ENCODE peak calls at places on chromosomes 7 and 10, in eight cellular contexts. U is Peyer's patch, A is ovary, N is K562, R is lower leg skin, H is A549, O is tibial nerve, L is spleen. Q is an unnamed sample.

GRCh38 chr10:116195583-116195982 is 77.4 kb downstream of the GFRA1 start:
- DNase-seq in R (no peak), L (no peak), H (no peak), U (no peak), O (no peak), N (no peak), A (no peak), Q (no peak)

GRCh38 chr7:112226701-112227276 is 20.3 kb downstream of the ZNF277 start:
- DNase-seq in R (no peak), O (no peak), N (no peak), U (no peak), H (no peak), L (no peak), A (no peak), Q (no peak)

GRCh38 chr10:18202600-18203150 is 62.5 kb downstream of the CACNB2 start:
- DNase-seq in A (no peak), L (no peak), O (no peak), N (no peak), R (no peak), U (no peak), H (no peak), Q (no peak)

GRCh38 chr10:3882855-3883254 is 97.8 kb upstream of the KLF6 start:
- DNase-seq in A (no peak), R (no peak), O (no peak), N (no peak), L (no peak), H (no peak), U (peak), Q (no peak)

GRCh38 chr10:124302951-124303505 is 115.7 kb downstream of the OAT start:
- DNase-seq in L (no peak), H (no peak), A (no peak), R (peak), O (no peak), U (no peak), N (no peak), Q (no peak)

GRCh38 chr7:480531-481218 is 39.0 kb downstream of the PDGFA start:
- DNase-seq in O (no peak), L (peak), N (peak), R (no peak), H (no peak), U (peak), A (no peak), Q (no peak)

GRCh38 chr7:117082636-117083035 is 129.3 kb downstream of the ST7 start:
- DNase-seq in N (no peak), U (no peak), H (no peak), A (no peak), L (no peak), O (no peak), R (no peak), Q (no peak)

GRCh38 chr10:72086466-72087391 is 1.6 kb downstream of the SPOCK2 start:
- DNase-seq in N (peak), H (no peak), R (peak), A (no peak), L (peak), O (no peak), U (peak), Q (peak)

GRCh38 chr7:135217645-135218509 is 6.6 kb upstream of the WDR91 start:
- DNase-seq in O (no peak), L (no peak), U (no peak), H (peak), A (no peak), N (no peak), R (no peak), Q (no peak)
- TF ChIP-seq POLR2A in O (no peak), L (no peak), U (no peak), H (no peak), A (no peak), N (no peak), R (no peak), Q (no peak)

DNA sequence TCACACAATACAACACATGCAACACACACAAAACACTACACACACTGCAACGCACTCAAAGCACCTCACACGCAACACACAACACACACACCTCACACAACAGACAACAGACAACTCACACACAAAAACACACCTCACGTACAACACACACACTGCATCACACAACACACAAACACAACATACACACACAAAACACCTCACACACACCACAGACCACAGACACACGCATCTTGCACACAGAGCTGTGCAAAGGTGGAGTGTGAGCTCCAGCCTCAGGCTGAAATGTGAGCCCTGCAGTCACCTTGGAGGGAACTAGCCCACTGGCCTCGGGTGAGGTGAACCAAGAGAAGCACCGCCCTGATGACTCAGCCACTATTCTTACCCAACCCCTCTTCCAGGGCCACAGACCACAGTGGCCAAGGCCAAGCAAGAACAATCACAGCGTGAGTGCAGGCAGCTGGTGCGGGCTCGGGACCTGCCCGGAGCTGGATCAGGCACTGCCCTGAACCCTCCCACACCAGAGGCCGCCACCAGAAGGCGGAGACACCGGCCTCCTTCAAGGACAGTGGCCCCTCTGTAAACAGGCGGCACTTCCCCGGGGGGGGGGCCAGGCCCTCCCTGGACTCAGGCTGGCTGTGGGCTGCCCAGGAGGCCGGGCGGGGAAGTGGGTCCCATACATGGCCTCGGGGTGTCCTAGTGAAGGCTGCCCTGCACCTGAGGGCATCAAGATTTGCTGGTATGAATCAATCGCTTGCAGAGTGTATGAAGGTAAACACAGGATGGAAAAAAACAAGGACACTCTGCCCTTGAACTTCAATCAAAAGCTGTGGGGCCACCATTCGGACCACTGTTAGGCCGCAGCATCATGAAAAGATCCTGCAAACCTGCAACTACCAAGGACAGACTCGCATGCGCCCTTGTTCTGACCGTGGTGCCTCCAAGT is 106.7 kb downstream of the TNS3 start:
- DNase-seq in R (peak), N (peak), H (peak), A (peak), U (peak), L (peak), O (peak), Q (no peak)
- TF ChIP-seq POLR2A in R (no peak), N (no peak), H (no peak), A (peak), U (peak), L (no peak), O (no peak), Q (no peak)

DNA sequence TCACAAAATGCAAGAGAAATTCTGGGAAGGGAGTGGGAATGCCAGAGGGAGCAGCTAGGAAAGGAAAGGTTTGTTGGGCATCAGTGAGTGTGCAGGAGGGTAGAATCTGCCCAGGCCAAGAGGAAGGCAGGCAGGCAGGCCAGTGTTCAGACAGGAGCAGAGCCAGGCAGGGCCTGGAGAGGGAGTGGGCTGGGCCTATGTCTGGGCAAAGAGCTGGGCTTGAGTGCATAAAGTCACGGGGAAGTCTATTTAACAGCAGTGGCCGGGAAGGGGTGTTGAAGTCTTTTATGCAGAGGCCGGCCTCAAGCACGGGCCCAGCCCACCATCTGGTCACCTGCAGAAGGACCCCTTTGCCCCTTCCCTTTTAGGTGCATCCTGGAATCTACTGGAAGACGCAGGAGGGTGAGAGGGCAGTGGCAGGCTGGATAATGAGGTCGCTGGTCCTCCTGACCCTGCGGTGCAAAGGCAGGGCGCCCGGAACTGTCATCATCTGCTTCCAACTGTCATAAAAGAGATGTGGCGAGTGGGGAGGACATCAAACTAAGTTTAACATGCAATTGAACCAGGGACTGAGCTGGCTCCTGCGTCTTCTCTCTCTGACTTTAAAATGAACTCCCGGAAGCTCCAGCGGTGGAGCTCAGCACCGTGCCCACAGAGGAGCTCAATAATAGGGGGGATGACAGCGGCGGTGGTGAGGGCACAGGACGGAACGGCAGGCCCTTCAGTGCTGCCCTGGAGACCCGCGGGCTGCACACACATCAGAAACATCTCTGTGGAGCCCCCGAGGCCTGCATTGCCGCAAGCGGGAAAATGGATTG is 29.5 kb downstream of the CARD11 start:
- DNase-seq in H (no peak), R (peak), A (no peak), U (peak), L (peak), N (no peak), O (no peak), Q (no peak)
- TF ChIP-seq POLR2A in H (no peak), R (no peak), A (no peak), U (no peak), L (no peak), N (no peak), O (no peak), Q (no peak)

DNA sequence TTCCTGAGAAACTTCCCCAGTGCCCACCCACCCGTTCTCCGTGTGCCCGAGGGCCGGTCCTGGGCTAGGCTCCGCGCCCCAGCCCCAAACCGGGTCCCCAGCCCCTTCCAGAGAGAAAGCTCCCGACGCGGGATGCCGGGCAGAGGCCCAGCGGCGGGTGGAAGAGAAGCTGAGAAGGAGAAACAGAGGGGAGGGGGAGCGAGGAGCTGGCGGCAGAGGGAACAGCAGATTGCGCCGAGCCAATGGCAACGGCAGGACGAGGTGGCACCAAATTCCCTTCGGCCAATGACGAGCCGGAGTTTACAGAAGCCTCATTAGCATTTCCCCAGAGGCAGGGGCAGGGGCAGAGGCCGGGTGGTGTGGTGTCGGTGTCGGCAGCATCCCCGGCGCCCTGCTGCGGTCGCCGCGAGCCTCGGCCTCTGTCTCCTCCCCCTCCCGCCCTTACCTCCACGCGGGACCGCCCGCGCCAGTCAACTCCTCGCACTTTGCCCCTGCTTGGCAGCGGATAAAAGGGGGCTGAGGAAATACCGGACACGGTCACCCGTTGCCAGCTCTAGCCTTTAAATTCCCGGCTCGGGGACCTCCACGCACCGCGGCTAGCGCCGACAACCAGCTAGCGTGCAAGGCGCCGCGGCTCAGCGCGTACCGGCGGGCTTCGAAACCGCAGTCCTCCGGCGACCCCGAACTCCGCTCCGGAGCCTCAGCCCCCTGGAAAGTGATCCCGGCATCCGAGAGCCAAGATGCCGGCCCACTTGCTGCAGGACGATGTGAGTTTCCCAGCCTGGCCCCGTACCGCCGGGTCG is at the start of gene SCD:
- DNase-seq in H (peak), N (peak), A (peak), U (peak), L (peak), R (peak), O (peak), Q (peak)
- TF ChIP-seq POLR2A in H (peak), N (peak), A (peak), U (peak), L (no peak), R (no peak), O (peak), Q (peak)